ENCODE peak calls at places on chromosomes 1 and 21, in four cellular contexts. A is left lung, M is BJ, I is HCT116. B is an unnamed sample.

GRCh38 chr1:78005755-78006154 is 1.0 kb downstream of the DNAJB4 start:
- DNase-seq in I (peak), M (peak), A (no peak), B (peak)

GRCh38 chr1:155471891-155472290 is 90.7 kb downstream of the ASH1L start:
- DNase-seq in I (no peak), M (no peak), A (no peak), B (no peak)

GRCh38 chr21:45403825-45404725 is 890 bp upstream of the COL18A1 start:
- DNase-seq in M (no peak), I (no peak), A (peak), B (no peak)

GRCh38 chr1:65332821-65333220 is 23.5 kb downstream of the DNAJC6 start:
- DNase-seq in I (no peak), M (no peak), A (no peak), B (no peak)

GRCh38 chr21:39518055-39518844 is 66.5 kb downstream of the SH3BGR start:
- DNase-seq in I (peak), A (no peak), M (no peak), B (no peak)

GRCh38 chr1:205229916-205230700 is 2.4 kb downstream of the TMCC2 start:
- DNase-seq in A (no peak), I (no peak), M (no peak), B (no peak)

GRCh38 chr1:46134660-46135331 is 2.4 kb upstream of the PIK3R3 start:
- DNase-seq in A (no peak), M (no peak), I (no peak), B (peak)

GRCh38 chr1:52414942-52415341 is 10.5 kb downstream of the PRPF38A start:
- DNase-seq in M (no peak), I (no peak), A (no peak), B (no peak)

GRCh38 chr1:115796897-115797296 is 28.4 kb upstream of the CASQ2 start:
- DNase-seq in M (no peak), I (no peak), A (no peak), B (no peak)

GRCh38 chr1:229844675-229845074 is 218.6 kb downstream of the URB2 start:
- DNase-seq in I (no peak), M (no peak), A (no peak), B (peak)

GRCh38 chr1:63082754-63083153 is 239.6 kb upstream of the FOXD3 start:
- DNase-seq in I (no peak), A (no peak), M (no peak), B (no peak)

GRCh38 chr1:205147191-205147590 is 25.4 kb upstream of the RBBP5 start:
- DNase-seq in A (no peak), M (peak), I (no peak), B (no peak)

GRCh38 chr1:12450090-12450764 is 167.8 kb downstream of the DHRS3 start:
- DNase-seq in A (no peak), I (no peak), M (no peak), B (no peak)

GRCh38 chr1:2415801-2416208 is 3.4 kb upstream of the PEX10 start:
- DNase-seq in A (peak), I (no peak), M (no peak), B (no peak)

GRCh38 chr1:79262745-79263258 is 256.3 kb upstream of the ADGRL4 start:
- DNase-seq in I (no peak), M (no peak), A (no peak), B (no peak)

GRCh38 chr1:63010898-63011660 is 227.1 kb downstream of the ATG4C start:
- DNase-seq in I (no peak), M (no peak), A (no peak), B (no peak)

GRCh38 chr1:154609398-154610380 is 1.7 kb upstream of the ADAR start:
- DNase-seq in I (peak), M (no peak), A (no peak), B (no peak)

GRCh38 chr1:233075045-233075444 is 124.6 kb downstream of the NTPCR start:
- DNase-seq in A (no peak), I (no peak), M (peak), B (no peak)

GRCh38 chr1:76669146-76669545 is 198.1 kb upstream of the ST6GALNAC5 start:
- DNase-seq in I (no peak), M (no peak), A (no peak), B (no peak)

GRCh38 chr1:5701642-5702041 is 290.6 kb downstream of the NPHP4 start:
- DNase-seq in M (no peak), A (no peak), I (no peak), B (no peak)

GRCh38 chr1:77238463-77238862 is 19.2 kb upstream of the PIGK start:
- DNase-seq in M (no peak), I (no peak), A (no peak), B (no peak)

DNA sequence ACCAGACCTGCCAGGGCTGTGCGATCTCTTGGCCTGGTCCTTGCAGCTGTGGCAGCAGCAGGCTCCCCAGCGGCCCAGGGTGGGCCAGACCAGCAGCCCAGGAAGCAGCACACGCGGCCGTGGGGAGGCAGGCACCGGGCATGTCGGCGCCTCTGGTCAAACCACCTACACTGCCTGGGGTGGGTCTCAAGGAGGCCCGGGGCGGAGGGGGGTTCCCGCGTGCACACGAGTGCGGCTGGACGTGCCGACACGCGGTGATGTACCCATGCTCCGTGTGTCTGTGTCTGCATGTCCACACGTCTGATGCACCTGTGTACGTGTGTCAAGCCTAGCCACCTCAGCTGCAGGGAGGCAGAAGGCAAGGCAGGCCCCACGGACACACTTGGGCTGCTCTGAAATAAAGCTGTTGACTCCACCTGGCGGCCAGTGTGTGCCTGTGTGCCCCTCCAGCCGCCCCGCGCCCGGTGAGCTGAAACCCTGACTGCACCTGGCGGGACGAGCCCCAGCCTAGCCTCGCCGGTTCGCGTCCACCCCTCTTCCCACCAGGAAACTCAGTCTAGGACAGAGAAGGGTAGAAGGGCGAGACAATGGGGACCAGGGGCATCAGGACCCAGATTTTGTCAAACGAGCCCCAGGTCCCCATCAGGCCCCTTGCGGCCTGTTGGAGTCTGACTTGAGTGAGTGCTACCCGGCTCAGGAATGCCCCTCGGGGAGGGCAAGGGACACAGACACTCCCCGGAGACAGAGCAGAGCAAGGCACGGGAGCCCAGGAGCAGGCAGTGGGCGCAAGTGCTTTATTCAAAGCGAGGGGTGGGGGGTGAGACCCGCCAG is 11.6 kb downstream of the SCNN1D start:
- DNase-seq in I (no peak), M (no peak), A (no peak), B (no peak)
- TF ChIP-seq CTCF in I (peak), M (peak), A (peak), B (peak)

GRCh38 chr1:161314201-161314981 is at the start of gene SDHC:
- DNase-seq in A (peak), I (peak), M (peak), B (peak)
- TF ChIP-seq CTCF in A (no peak), I (no peak), M (peak), B (peak)

GRCh38 chr1:93732514-93732913 is 50.9 kb upstream of the BCAR3 start:
- DNase-seq in A (no peak), I (no peak), M (no peak), B (no peak)

GRCh38 chr1:93733340-93733739 is 51.7 kb upstream of the BCAR3 start:
- DNase-seq in M (no peak), A (no peak), I (no peak), B (no peak)

GRCh38 chr1:93728480-93729131 is 47.0 kb upstream of the BCAR3 start:
- DNase-seq in I (no peak), M (no peak), A (no peak), B (no peak)

GRCh38 chr1:93730621-93731020 is 49.0 kb upstream of the BCAR3 start:
- DNase-seq in A (no peak), M (no peak), I (no peak), B (no peak)

GRCh38 chr1:93729502-93729901 is 47.9 kb upstream of the BCAR3 start:
- DNase-seq in I (no peak), A (no peak), M (no peak), B (no peak)
- TF ChIP-seq CTCF in I (no peak), A (no peak), M (no peak), B (no peak)

GRCh38 chr1:178367151-178367550 is 129.6 kb downstream of the CLEC20A start:
- DNase-seq in M (no peak), I (no peak), A (no peak), B (no peak)

GRCh38 chr1:178360421-178360820 is 136.3 kb downstream of the CLEC20A start:
- DNase-seq in I (no peak), M (no peak), A (no peak), B (no peak)

GRCh38 chr1:178364782-178365181 is 132.0 kb downstream of the CLEC20A start:
- DNase-seq in A (no peak), I (no peak), M (no peak), B (no peak)

GRCh38 chr1:178362784-178363183 is 134.0 kb downstream of the CLEC20A start:
- DNase-seq in A (no peak), I (no peak), M (no peak), B (no peak)

DNA sequence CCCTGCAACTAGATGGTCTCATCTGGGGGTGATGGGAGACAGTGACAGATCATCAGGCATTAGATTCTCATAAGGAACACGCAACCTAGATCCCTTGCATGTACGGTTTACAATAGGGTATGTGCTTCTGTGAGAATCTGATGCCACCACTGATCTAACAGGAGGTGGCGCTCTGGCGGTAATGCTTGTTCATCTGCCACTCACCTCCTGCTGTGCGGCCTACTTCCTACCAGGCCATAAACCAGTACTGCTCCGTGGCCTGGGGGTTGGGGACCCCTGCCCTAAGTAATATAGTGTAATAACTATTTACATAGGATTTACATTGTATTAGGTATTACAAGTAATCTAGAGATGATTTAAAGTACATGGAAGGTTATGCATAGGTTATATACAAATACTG is 134.9 kb downstream of the CLEC20A start:
- DNase-seq in M (no peak), I (no peak), A (peak), B (no peak)
- TF ChIP-seq CTCF in M (no peak), I (no peak), A (no peak), B (peak)

GRCh38 chr1:19313636-19313959 is 1.5 kb downstream of the SLC66A1 start:
- DNase-seq in A (no peak), M (no peak), I (no peak), B (no peak)

GRCh38 chr1:19315378-19316206 is 3.5 kb downstream of the SLC66A1 start:
- DNase-seq in I (no peak), A (no peak), M (no peak), B (no peak)

GRCh38 chr1:19311931-19312781 is at the start of the genes AKR7A2 and SLC66A1:
- DNase-seq in I (peak), A (peak), M (peak), B (peak)

GRCh38 chr1:19312782-19313635 is 883 bp downstream of the SLC66A1 start:
- DNase-seq in A (no peak), M (no peak), I (no peak), B (no peak)

GRCh38 chr1:19313961-19314882 is 2.1 kb downstream of the SLC66A1 start:
- DNase-seq in A (no peak), I (no peak), M (no peak), B (no peak)
- TF ChIP-seq CTCF in A (no peak), I (no peak), M (no peak), B (no peak)

DNA sequence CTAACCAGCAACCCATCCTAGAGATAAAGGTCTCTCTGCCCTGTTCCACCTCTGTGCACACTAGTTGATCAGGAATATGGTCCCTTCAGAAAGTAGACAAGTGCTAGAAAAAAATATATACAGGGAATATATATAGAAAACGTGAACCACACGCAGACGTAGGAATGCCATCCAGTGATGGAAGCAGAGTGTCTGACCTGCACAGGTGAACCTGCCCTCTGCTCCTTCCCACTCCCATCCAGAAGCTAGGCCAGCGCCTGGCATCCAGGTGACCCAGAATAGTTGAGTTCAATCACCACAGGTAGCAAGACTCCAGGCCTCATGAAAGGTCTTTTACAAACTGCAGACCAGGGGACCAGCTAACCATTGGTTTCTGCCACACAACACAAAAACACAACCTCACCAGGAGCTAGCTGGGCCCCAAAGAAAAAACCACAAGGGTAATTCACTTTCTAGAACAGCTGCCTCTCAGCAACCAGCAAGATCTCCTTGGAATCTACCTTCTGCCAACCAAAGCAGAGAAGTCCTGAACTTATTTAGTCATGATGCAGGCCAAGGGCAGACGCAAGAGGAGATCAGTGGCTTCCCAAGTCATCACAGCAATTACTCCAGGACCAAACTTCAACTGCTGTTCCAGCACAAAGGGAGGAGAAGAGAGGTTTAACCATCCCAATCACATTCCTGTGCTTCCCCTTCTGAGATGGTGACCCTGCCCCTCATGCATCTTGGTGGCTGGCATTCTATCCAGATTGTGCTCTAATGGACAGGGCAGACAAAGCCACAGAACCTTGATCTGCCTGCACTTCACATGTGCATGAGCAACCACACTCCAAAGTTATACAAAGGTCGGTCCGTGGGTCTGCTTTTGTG is 53.0 kb downstream of the GPR161 start:
- DNase-seq in A (no peak), M (no peak), I (no peak), B (no peak)
- TF ChIP-seq CTCF in A (no peak), M (no peak), I (no peak), B (no peak)